ENCODE peak calls at places on chromosomes 6 and 20, in four cellular contexts. F is NCI-H748 treated with DMSO at 0.1 percent for 48 hours; I is NB4; O is activated CD8-positive, alpha-beta memory T cell treated with anti-CD3 and anti-CD28 coated beads for 4 hours. T is an unnamed sample.

GRCh38 chr20:6079011-6079410 is 25.2 kb upstream of the LRRN4 start:
- DNase-seq in I (no peak), O (no peak), F (no peak), T (no peak)

GRCh38 chr6:129104131-129104530 is 221.2 kb downstream of the LAMA2 start:
- DNase-seq in O (no peak), I (no peak), F (no peak), T (no peak)

GRCh38 chr6:71463061-71463460 is 174.4 kb downstream of the OGFRL1 start:
- DNase-seq in I (no peak), O (no peak), F (no peak), T (no peak)

GRCh38 chr6:28383235-28384142 is 16.1 kb downstream of the ZSCAN12 start:
- DNase-seq in F (peak), I (peak), O (no peak), T (peak)

GRCh38 chr6:147127587-147127986 is 76.6 kb upstream of the STXBP5 start:
- DNase-seq in O (no peak), F (no peak), I (no peak), T (no peak)

GRCh38 chr6:137493218-137494038 is 766 bp downstream of the OLIG3 start:
- DNase-seq in I (no peak), O (no peak), F (no peak), T (no peak)

GRCh38 chr6:165573671-165574070 is 89.4 kb downstream of the PDE10A start:
- DNase-seq in O (no peak), I (no peak), F (no peak), T (peak)

GRCh38 chr6:149852180-149852579 is 12.0 kb downstream of the LRP11 start:
- DNase-seq in F (no peak), I (peak), O (no peak), T (peak)

GRCh38 chr6:113172531-113172966 is 684.6 kb upstream of the MARCKS start:
- DNase-seq in F (peak), O (no peak), I (no peak), T (no peak)

GRCh38 chr6:11584264-11584663 is 46.7 kb downstream of the TMEM170B start:
- DNase-seq in O (no peak), I (no peak), F (no peak), T (no peak)

GRCh38 chr20:43843096-43843964 is 71.3 kb upstream of the TOX2 start:
- DNase-seq in O (no peak), F (no peak), I (no peak), T (peak)

GRCh38 chr20:44858959-44859358 is 26.5 kb upstream of the YWHAB start:
- DNase-seq in O (no peak), I (peak), F (no peak), T (no peak)

GRCh38 chr6:159728552-159728951 is 1.2 kb downstream of the WTAP start:
- DNase-seq in O (no peak), I (no peak), F (no peak), T (no peak)

GRCh38 chr6:30845183-30845582 is 39.1 kb upstream of the DDR1 start:
- DNase-seq in I (no peak), O (no peak), F (no peak), T (no peak)

GRCh38 chr6:85679445-85680123 is 36.9 kb upstream of the SYNCRIP start:
- DNase-seq in I (peak), O (no peak), F (peak), T (no peak)

GRCh38 chr6:125869427-125869826 is 78.7 kb downstream of the NCOA7 start:
- DNase-seq in I (no peak), F (no peak), O (no peak), T (no peak)

GRCh38 chr6:89562114-89562815 is 76.3 kb downstream of the LYRM2 start:
- DNase-seq in I (no peak), O (no peak), F (no peak), T (no peak)

GRCh38 chr6:158799051-158799792 is 19.9 kb downstream of the EZR start:
- DNase-seq in O (no peak), I (no peak), F (peak), T (peak)

GRCh38 chr6:20707166-20707485 is 172.9 kb downstream of the CDKAL1 start:
- DNase-seq in I (no peak), F (no peak), O (no peak), T (no peak)

GRCh38 chr6:130900913-130901312 is 73.7 kb downstream of the SMLR1 start:
- DNase-seq in O (no peak), I (no peak), F (no peak), T (peak)

T was measured in brain microvascular endothelial cell.